ENCODE peak calls at places on chromosomes 3 and 15, in six cellular contexts. I is uterus, Q is A549, S is GM12865, F is IMR-90, J is AG09309. Z is an unnamed sample.
A peak's percentile ranks its signal among the peaks of the same experiment; 100 is the strongest.

GRCh38 chr15:66798426-66799061 is 96.5 kb downstream of the SMAD6 start:
- DNase-seq in I (no peak), Q (no peak), S (no peak), F (peak; percentile 87), J (peak; percentile 35), Z (no peak)

GRCh38 chr3:127152676-127153505 is 40.0 kb upstream of the PRR23E start:
- DNase-seq in I (peak; percentile 0), Q (no peak), S (no peak), F (no peak), J (no peak), Z (no peak)

GRCh38 chr3:61562042-61562809 is 855 bp downstream of the PTPRG start:
- DNase-seq in I (no peak), Q (peak; percentile 19), S (no peak), F (peak; percentile 31), J (no peak), Z (no peak)

GRCh38 chr15:91271565-91272153 is 171.6 kb downstream of the SV2B start:
- DNase-seq in I (peak; percentile 55), Q (peak; percentile 76), S (peak; percentile 70), F (peak; percentile 65), J (peak; percentile 21), Z (peak; percentile 72)

GRCh38 chr3:99248130-99248529 is 346.6 kb upstream of the DCBLD2 start:
- DNase-seq in I (no peak), Q (no peak), S (no peak), F (peak; percentile 19), J (no peak), Z (no peak)

GRCh38 chr3:171556133-171556532 is 95.9 kb upstream of the TNIK start:
- DNase-seq in I (no peak), Q (no peak), S (no peak), F (no peak), J (no peak), Z (no peak)

GRCh38 chr3:61589856-61590255 is 28.5 kb downstream of the PTPRG start:
- DNase-seq in I (no peak), Q (peak; percentile 35), S (no peak), F (peak; percentile 82), J (peak; percentile 25), Z (no peak)

GRCh38 chr15:59528965-59529402 is 82.6 kb upstream of the GCNT3 start:
- DNase-seq in I (peak; percentile 74), Q (peak; percentile 93), S (peak; percentile 77), F (peak; percentile 81), J (peak; percentile 52), Z (peak; percentile 50)

GRCh38 chr3:5160926-5161858 is 26.3 kb upstream of the EDEM1 start:
- DNase-seq in I (no peak), Q (no peak), S (no peak), F (no peak), J (no peak), Z (no peak)

GRCh38 chr3:87410110-87410509 is 133.7 kb upstream of the POU1F1 start:
- DNase-seq in I (no peak), Q (no peak), S (no peak), F (no peak), J (no peak), Z (no peak)

GRCh38 chr15:25543156-25543555 is 104.3 kb upstream of the UBE3A start:
- DNase-seq in I (peak; percentile 63), Q (no peak), S (no peak), F (peak; percentile 39), J (peak; percentile 18), Z (no peak)

DNA sequence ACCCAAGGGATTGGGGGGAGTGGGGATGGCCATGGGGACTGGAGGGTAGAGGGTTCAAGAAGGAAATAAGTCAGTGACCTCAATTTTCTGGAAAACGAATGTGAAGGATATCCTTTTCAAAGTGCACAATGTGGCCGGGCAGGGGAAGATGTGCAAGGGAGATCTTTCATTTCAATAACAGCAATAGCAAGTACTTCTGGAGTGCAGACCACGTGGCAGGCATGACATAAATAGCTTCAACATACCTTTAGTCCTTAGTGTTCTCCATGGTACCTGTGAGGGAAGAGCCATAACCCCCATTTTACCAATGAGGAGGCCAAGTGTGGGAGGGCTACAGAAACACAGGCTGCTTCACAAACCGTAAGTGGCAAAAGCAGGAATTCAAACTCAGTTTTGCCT is 138.7 kb downstream of the FOXP1 start:
- DNase-seq in I (no peak), Q (no peak), S (no peak), F (no peak), J (no peak), Z (no peak)
- H3K4me3 ChIP-seq in I (no peak overlapping the region), Q (no peak overlapping the region), S (no peak overlapping the region), F (no peak overlapping the region), J (no peak overlapping the region), Z (peak overlapping the region; percentile 27)

DNA sequence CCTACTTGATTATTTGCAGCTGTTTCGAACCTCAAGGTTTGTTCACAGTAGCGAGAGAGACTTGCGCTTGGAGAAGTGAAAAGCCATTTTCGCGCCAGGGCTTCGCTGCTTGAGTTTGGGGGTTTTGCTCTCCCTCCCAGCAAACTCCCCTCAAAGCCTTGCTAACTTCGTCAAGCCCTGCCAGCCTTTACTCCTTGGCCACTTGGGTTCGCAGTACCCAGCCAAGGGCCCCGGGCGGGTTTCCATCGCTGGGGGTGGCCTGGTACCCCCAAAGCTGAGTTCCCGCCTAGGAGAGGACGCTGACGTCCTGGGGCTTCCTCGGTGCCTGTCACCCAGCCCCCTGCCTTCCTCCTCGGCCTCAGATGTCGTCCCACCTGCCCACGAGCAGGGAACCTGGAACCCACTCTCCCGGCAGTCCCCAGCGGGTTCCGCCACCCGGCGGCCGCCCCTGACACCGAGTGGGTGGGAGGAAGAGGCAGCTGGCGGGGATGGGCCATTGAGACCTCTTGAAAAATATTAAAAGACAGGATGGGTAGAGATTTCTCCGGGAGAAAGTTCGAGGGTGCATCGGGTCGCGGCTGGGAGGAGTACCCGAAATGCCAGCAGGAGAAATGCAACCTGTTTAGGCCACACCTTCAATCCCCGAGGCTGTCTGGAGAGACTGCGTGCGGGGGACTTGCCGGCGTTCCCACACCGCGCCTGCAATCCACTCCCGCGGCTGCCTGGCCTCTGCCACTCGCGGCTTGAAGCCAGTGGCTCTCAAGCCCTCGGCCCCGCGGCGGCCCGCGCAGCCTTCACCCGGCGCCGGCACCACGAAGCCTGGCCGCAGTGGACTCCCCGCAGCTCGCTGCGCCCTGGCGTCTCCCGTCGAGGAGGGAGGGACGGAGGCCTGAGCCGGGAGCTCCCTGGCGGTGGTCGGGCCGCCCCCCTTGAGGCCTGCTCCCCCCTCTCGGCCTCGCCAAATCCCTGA is 8.8 kb upstream of the NR2F2 start:
- DNase-seq in I (peak; percentile 72), Q (no peak), S (no peak), F (peak; percentile 11), J (no peak), Z (no peak)
- H3K4me3 ChIP-seq in I (peak overlapping the region; percentile 73), Q (peak overlapping the region; percentile 22), S (no peak overlapping the region), F (no peak overlapping the region), J (peak overlapping the region; percentile 24), Z (no peak overlapping the region)

GRCh38 chr3:16668776-16669545 is 63.7 kb upstream of the DAZL start:
- DNase-seq in I (no peak), Q (no peak), S (no peak), F (no peak), J (no peak), Z (no peak)

GRCh38 chr3:16667633-16668032 is 62.4 kb upstream of the DAZL start:
- DNase-seq in I (no peak), Q (no peak), S (no peak), F (no peak), J (no peak), Z (no peak)

GRCh38 chr3:16658933-16659793 is 53.9 kb upstream of the DAZL start:
- DNase-seq in I (no peak), Q (no peak), S (no peak), F (no peak), J (no peak), Z (peak; percentile 7)

GRCh38 chr3:16665282-16665741 is 60.1 kb upstream of the DAZL start:
- DNase-seq in I (no peak), Q (peak; percentile 26), S (no peak), F (no peak), J (no peak), Z (no peak)

DNA sequence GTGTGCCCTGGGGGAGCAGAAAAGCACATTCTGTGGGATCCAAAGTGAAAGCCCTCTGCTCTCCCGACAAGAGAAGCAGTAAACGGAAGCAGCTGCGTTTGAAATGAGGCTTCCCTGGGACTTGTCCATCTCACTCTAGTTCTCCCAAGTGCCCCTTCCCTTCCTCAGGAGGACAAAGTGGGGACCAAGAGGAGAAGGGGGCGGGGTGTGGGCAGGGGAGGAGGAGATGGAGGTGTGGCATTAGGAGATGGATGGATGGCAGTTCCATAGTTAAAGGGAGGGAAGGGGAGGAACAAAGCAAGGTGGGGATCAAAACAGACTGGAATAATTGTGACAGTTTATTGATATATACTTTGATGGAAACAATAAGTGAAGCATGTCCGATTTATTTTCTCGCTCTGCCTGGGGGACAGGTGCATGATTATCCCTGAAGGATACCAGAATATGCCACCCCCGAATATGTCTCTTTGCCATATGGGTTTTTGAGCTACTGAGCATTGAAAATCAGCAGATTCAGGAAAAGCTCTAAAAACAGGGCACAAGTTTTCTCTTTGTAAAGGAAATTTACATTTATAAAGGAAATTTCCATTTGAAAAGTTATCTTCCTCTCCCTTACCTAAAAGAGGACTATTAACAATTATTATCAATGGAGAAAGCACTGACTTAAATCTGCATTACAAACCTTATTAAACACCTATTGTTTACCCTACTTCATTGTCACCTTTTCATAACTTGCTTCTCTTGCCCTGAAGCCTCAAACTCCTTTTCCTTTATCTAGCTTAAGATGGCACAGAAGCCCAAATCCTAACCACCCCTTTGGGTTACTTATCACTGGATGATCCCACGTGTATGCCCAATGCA is 58.9 kb upstream of the DAZL start:
- DNase-seq in I (no peak), Q (no peak), S (no peak), F (no peak), J (no peak), Z (no peak)
- H3K4me3 ChIP-seq in I (no peak overlapping the region), Q (no peak overlapping the region), S (no peak overlapping the region), F (no peak overlapping the region), J (no peak overlapping the region), Z (no peak overlapping the region)

GRCh38 chr15:81302605-81303204 is 21.2 kb downstream of the STARD5 start:
- DNase-seq in I (no peak), Q (no peak), S (peak; percentile 26), F (no peak), J (no peak), Z (no peak)
- H3K4me3 ChIP-seq in I (no peak overlapping the region), Q (no peak overlapping the region), S (peak overlapping the region; percentile 49), F (no peak overlapping the region), J (no peak overlapping the region), Z (no peak overlapping the region)

GRCh38 chr3:129002573-129003569 is 1.8 kb downstream of the EFCC1 start:
- DNase-seq in I (no peak), Q (no peak), S (no peak), F (no peak), J (no peak), Z (no peak)
- H3K4me3 ChIP-seq in I (no peak overlapping the region), Q (no peak overlapping the region), S (no peak overlapping the region), F (no peak overlapping the region), J (no peak overlapping the region), Z (peak overlapping the region; percentile 44)

DNA sequence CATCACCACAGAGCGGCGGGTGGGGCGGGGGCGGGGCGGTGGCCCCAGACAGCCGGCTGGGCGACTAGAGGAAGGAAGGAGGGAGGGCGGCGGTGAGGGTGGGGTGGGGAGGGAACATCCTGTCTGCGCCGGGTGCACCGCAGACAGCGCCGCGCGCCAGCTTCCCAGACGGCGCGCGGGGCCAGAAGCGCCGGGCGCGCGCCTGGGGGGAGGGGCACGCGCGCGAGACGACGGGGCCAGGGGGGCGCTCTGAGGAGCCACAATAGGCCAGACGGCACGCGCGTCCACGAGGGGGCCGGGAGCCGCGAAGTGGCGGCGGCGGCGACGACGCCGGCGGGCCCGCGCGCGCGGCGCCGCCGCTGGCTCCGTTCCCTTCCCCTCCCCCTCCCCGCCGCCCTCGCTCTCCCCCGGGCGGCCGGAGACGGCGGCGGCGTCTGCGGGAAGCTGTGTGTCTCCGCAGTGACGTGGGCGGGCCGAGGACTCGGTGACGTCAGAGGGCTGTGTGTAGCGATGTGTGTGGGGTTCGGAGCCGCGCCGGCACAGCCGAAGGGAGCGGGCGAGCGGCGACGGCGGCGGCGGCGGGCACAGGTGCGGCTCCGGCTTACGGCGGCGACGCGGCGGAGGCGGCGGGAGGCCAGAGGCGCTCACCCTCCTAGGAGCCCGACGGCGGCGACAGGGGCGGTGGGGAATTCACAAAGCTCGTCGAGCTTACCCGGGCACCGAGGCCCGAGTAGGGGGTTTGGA is at the start of gene SKIL:
- DNase-seq in I (peak; percentile 96), Q (peak; percentile 97), S (peak; percentile 98), F (peak; percentile 96), J (peak; percentile 79), Z (peak; percentile 86)
- H3K4me3 ChIP-seq in I (peak within 1 kb of the TSS; percentile 93), Q (peak within 1 kb of the TSS; percentile 75), S (peak within 1 kb of the TSS; percentile 62), F (peak within 1 kb of the TSS; percentile 73), J (peak within 1 kb of the TSS; percentile 74), Z (peak within 1 kb of the TSS; percentile 55)